ENCODE peak calls at places on chromosomes 13 and 19, in four cellular contexts. G, L, R and U are unnamed samples.

GRCh38 chr13:97199451-97199850 is 22.7 kb upstream of the MBNL2 start:
- DNase-seq in G (no peak), L (no peak), R (no peak), U (no peak)

GRCh38 chr19:29273000-29273691 is 60.2 kb upstream of the UQCRFS1 start:
- DNase-seq in G (no peak), L (no peak), R (no peak), U (no peak)

GRCh38 chr13:48069573-48069972 is 25.3 kb downstream of the MED4 start:
- DNase-seq in G (no peak), L (no peak), R (no peak), U (no peak)

GRCh38 chr19:48718711-48719231 is 754 bp downstream of the MAMSTR start:
- DNase-seq in G (no peak), L (no peak), R (no peak), U (no peak)

GRCh38 chr19:12778020-12778904 is 2.9 kb upstream of the HOOK2 start:
- DNase-seq in G (peak; percentile 72), L (peak; percentile 58), R (peak; percentile 76), U (no peak)

GRCh38 chr19:29724741-29725140 is 9.7 kb upstream of the C19orf12 start:
- DNase-seq in G (no peak), L (no peak), R (no peak), U (no peak)

GRCh38 chr13:110334256-110334655 is 27.2 kb downstream of the COL4A2 start:
- DNase-seq in G (no peak), L (no peak), R (no peak), U (no peak)

GRCh38 chr19:18698321-18699167 is 15.1 kb downstream of the CRTC1 start:
- DNase-seq in G (no peak), L (peak; percentile 30), R (no peak), U (no peak)

GRCh38 chr19:16397791-16398529 is 73.3 kb downstream of the KLF2 start:
- DNase-seq in G (no peak), L (no peak), R (no peak), U (no peak)
- TF ChIP-seq CTCF in G (no peak), L (no peak), R (no peak), U (no peak)

DNA sequence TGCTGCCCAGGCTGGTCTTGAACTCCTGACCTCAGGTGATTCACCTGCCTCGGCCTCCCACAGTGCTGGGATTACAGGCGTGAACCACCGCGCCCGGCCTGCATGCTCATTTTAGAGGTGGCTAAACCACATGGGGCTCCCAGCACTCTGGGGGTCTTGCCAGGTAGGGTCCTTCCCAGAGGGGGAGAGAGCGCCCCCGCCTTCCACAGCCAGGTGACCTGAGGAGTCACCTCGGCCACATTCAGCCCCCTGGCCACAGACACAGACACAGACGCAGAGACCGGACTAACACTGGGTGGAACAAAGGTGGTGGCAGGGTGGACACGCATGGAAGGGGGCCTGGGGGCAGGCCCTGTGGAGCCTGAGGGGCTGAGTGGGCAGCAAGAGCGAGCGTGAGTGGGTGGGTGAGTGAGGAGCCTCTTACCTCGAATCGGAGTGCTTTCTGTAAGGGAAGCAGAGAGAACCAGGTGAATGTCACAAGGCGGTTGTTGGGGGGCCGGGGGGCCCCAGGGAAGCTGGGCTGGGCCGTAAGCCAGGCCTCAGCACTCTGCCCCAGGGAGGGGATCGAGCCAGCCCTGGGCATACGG is 80.1 kb downstream of the PTPRS start:
- DNase-seq in G (no peak), L (no peak), R (no peak), U (no peak)
- H3K36me3 ChIP-seq in G (no peaks in the 10 kb centered on the region), L (peaks cover 17% of the 10 kb centered on the region), R (peaks cover 34% of the 10 kb centered on the region), U (peaks cover 54% of the 10 kb centered on the region)

GRCh38 chr19:21256722-21257121 is 72.5 kb downstream of the ZNF708 start:
- DNase-seq in G (no peak), L (no peak), R (peak; percentile 20), U (no peak)
- TF ChIP-seq CTCF in G (no peak), L (no peak), R (no peak), U (no peak)

GRCh38 chr13:77048592-77048991 is 21.6 kb upstream of the FBXL3 start:
- DNase-seq in G (no peak), L (no peak), R (no peak), U (no peak)
- H3K36me3 ChIP-seq in G (no peaks in the 10 kb centered on the region), L (peaks cover 14% of the 10 kb centered on the region), R (peaks cover 19% of the 10 kb centered on the region), U (peaks cover 56% of the 10 kb centered on the region)

GRCh38 chr13:45392811-45393210 is 25.4 kb downstream of the SLC25A30 start:
- DNase-seq in G (no peak), L (no peak), R (no peak), U (no peak)

GRCh38 chr13:45391926-45392325 is 26.2 kb downstream of the SLC25A30 start:
- DNase-seq in G (no peak), L (no peak), R (no peak), U (no peak)

GRCh38 chr13:45396548-45397095 is 21.6 kb downstream of the SLC25A30 start:
- DNase-seq in G (no peak), L (no peak), R (no peak), U (peak; percentile 48)

GRCh38 chr13:45398862-45399261 is 19.3 kb downstream of the SLC25A30 start:
- DNase-seq in G (no peak), L (no peak), R (no peak), U (no peak)

DNA sequence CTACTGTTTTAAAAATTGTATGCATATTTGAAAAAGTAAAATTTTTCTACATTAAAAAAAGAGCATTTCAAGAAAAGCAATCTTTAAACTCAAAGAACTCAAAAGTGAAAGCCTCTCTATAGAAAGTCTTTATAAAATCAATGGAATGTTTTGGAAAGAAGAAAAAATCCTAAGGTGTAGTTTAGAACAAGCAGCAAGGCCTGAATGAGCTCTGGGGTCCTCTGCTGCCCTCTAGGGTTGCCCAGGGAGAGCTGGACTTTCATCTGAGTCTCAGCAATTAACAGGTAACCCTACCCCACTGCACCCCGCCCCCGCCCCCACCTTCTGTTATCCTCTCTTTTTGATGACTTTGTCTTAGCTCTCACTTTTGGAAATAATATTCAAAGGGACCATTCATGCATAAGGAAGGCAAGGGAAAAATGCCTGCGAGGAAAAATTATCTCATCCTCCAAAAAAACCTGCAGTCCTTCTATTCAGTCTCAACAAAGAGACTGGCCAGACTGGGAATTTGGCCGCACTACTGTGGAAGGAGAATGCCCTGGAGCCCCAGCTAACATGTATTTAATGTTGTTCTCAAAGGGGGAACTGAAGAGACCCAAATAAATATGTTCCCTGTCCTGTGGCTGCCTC is 24.1 kb downstream of the SLC25A30 start:
- DNase-seq in G (no peak), L (peak; percentile 56), R (peak; percentile 81), U (no peak)
- TF ChIP-seq CTCF in G (peak; percentile 56), L (peak; percentile 58), R (peak; percentile 79), U (peak; percentile 53)

GRCh38 chr19:50423279-50424113 is 4.8 kb downstream of the SPIB start:
- DNase-seq in G (no peak), L (no peak), R (no peak), U (no peak)
- H3K36me3 ChIP-seq in G (no peaks in the 10 kb centered on the region), L (no peaks in the 10 kb centered on the region), R (no peaks in the 10 kb centered on the region), U (no peaks in the 10 kb centered on the region)

DNA sequence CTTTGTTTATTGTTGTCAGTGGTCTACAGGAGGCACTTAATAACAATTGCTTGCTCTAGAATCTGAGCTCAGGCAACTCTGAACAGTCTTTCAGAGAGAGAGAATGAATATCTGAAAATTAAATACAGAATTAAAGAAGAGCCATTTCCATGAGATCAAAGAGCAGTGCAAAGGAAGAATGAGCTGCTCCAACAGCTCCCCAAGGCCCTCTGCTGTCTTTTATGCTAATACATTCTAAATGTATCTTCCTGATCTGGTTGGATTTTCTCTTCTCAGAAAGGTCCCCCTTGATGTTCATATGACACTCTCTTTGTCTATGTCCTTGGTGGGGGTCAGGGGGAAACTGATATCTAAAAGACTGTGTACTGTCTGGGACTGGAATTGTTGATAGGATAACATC is 1029.6 kb downstream of the PCDH9 start:
- DNase-seq in G (no peak), L (no peak), R (no peak), U (no peak)
- TF ChIP-seq CTCF in G (no peak), L (peak; percentile 15), R (no peak), U (no peak)

GRCh38 chr19:7978196-7978825 is 27.1 kb downstream of the ELAVL1 start:
- DNase-seq in G (no peak), L (peak; percentile 15), R (no peak), U (no peak)
- H3K36me3 ChIP-seq in G (no peaks in the 10 kb centered on the region), L (peaks cover 64% of the 10 kb centered on the region), R (no peaks in the 10 kb centered on the region), U (peaks cover 58% of the 10 kb centered on the region)

DNA sequence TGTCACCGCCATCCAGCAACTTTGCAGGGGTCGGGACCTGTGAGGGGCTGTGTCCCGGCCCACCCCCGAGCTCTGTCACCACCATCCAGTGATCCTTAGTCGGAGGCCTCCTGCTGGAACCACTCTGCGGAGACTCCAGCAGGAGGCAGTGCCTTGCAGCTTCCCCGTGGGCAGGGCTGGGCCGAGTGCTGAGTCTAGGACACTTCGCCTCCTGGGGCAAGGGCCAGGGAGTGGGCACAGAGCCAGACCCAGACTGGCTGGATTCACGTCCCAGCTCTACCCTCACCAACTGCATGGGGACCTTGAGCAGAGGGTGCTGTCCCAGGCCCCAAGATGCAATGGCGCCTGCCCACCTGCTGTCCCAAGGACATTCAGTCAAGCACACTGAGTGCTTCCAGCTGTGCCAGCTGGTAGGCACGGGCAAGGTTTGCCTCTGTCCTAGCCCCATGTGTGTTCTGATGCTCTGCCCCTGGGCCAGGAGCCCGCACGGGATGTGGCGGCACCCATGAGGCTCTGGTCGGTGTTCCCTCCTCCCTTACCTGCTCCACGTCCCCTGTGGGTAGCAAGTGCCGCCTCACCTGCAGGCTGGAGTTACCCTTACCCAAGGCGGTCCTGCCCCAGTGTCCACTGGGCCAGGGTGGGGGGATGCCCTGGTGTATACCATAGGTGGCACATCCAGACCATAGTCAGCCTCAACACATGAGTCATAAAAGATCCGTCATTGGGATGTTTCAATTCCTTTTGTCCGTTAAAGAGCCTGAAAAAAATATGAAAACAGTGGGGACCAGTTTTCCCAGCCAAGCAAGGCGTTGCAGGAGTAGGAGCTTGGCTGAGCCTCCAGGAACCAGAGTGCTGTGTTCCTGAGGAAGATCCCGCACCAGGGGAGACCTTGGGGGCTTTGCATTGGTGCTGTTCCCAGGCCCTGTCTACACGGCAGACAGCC is 7.4 kb downstream of the FZR1 start:
- DNase-seq in G (no peak), L (no peak), R (no peak), U (no peak)
- TF ChIP-seq CTCF in G (no peak), L (no peak), R (no peak), U (no peak)

GRCh38 chr19:5786593-5787551 is 2.3 kb upstream of the PRR22 start:
- DNase-seq in G (no peak), L (no peak), R (no peak), U (no peak)

GRCh38 chr19:5787554-5788182 is 3.1 kb upstream of the PRR22 start:
- DNase-seq in G (no peak), L (no peak), R (peak; percentile 27), U (no peak)

GRCh38 chr19:5789201-5789795 is 1.7 kb downstream of the DUS3L start:
- DNase-seq in G (no peak), L (no peak), R (peak; percentile 22), U (no peak)

GRCh38 chr19:5789886-5790572 is 934 bp downstream of the DUS3L start:
- DNase-seq in G (no peak), L (no peak), R (no peak), U (no peak)

DNA sequence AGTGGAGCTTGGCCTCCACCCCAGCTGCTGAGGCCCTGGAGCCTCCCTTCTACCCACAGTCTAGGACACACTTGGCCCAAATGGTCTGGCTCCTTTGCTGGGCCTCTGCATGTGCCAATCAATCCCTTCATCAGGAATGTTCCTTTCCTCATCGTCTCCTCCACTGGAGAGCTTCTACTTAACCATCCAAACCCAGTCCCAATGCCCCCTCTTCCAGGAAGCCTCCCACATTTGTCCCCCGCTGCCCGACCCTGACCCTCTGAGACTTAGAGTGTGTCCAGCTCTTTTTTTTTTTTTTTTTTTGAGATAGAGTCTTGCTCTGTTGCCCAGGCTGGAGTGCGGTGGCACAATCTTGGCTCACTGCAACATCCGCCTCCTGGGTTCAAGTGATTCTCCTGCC is 2.5 kb downstream of the DUS3L start:
- DNase-seq in G (no peak), L (no peak), R (no peak), U (no peak)
- H3K36me3 ChIP-seq in G (no peaks in the 10 kb centered on the region), L (peaks cover 45% of the 10 kb centered on the region), R (no peaks in the 10 kb centered on the region), U (peaks cover 56% of the 10 kb centered on the region)